ENCODE peak calls at places on chromosomes 4 and X, in five cellular contexts. B, G, K, H and D are unnamed samples.

GRCh38 chr4:55051532-55051931 is 73.9 kb downstream of the KDR start:
- DNase-seq in H (no peak), G (no peak), B (no peak), K (no peak), D (no peak)

GRCh38 chrX:142613403-142613802 is 408.3 kb upstream of the MAGEC2 start:
- DNase-seq in G (no peak), H (no peak), B (no peak), K (no peak), D (no peak)

GRCh38 chr4:168408620-168409019 is 71.7 kb downstream of the DDX60L start:
- DNase-seq in G (no peak), B (no peak), H (no peak), K (no peak), D (no peak)

GRCh38 chrX:153993079-153993478 is 20.5 kb downstream of the TMEM187 start:
- DNase-seq in H (no peak), G (no peak), B (no peak), K (no peak), D (no peak)

GRCh38 chr4:102678695-102679335 is 82.0 kb downstream of the MANBA start:
- DNase-seq in B (peak), K (no peak), H (no peak), G (no peak), D (no peak)

GRCh38 chr4:7933631-7934510 is 5.8 kb downstream of the AFAP1 start:
- DNase-seq in K (no peak), G (no peak), H (no peak), B (no peak), D (no peak)

GRCh38 chr4:3404546-3404945 is 37.2 kb upstream of the HGFAC start:
- DNase-seq in G (no peak), B (no peak), H (no peak), K (no peak), D (no peak)

GRCh38 chr4:90211174-90211573 is 84.0 kb downstream of the CCSER1 start:
- DNase-seq in K (no peak), H (no peak), B (no peak), G (no peak), D (no peak)

GRCh38 chr4:81606796-81607550 is 135.3 kb upstream of the RASGEF1B start:
- DNase-seq in K (no peak), H (no peak), B (no peak), G (no peak), D (no peak)

GRCh38 chr4:145878501-145879435 is 59.9 kb downstream of the ZNF827 start:
- DNase-seq in H (no peak), B (no peak), G (no peak), K (no peak), D (no peak)

GRCh38 chr4:43716721-43717395 is 731.8 kb downstream of the KCTD8 start:
- DNase-seq in K (no peak), H (no peak), G (no peak), B (no peak), D (no peak)

GRCh38 chr4:120636120-120636630 is 286.4 kb downstream of the PRDM5 start:
- DNase-seq in G (no peak), K (no peak), B (no peak), H (no peak), D (no peak)

GRCh38 chr4:96524311-96524875 is 684.5 kb downstream of the PDHA2 start:
- DNase-seq in K (no peak), B (no peak), G (no peak), H (no peak), D (no peak)

GRCh38 chrX:103376118-103376978 is at the start of gene BEX3:
- DNase-seq in G (peak), K (peak), B (no peak), H (peak), D (no peak)

GRCh38 chr4:91525627-91526026 is 778.1 kb upstream of the GRID2 start:
- DNase-seq in H (no peak), G (no peak), B (no peak), K (no peak), D (no peak)

GRCh38 chr4:101400096-101400495 is 52.8 kb upstream of the PPP3CA start:
- DNase-seq in K (no peak), H (no peak), G (no peak), B (no peak), D (no peak)

GRCh38 chrX:51332188-51332942 is at the start of gene NUDT10:
- DNase-seq in H (peak), G (peak), K (peak), B (no peak), D (no peak)

GRCh38 chr4:139042981-139043460 is 27.4 kb downstream of the NOCT start:
- DNase-seq in B (no peak), G (no peak), H (no peak), K (no peak), D (no peak)

GRCh38 chrX:113545040-113545439 is 704.4 kb upstream of the AMOT start:
- DNase-seq in G (no peak), K (no peak), H (no peak), B (no peak), D (no peak)

GRCh38 chrX:125439194-125439849 is 119.7 kb downstream of the TEX13C start:
- DNase-seq in G (no peak), B (no peak), H (no peak), K (no peak), D (no peak)

GRCh38 chr4:30719363-30720020 is 677 bp upstream of the PCDH7 start:
- DNase-seq in G (peak), K (no peak), H (no peak), B (peak), D (no peak)

GRCh38 chr4:112296949-112297483 is at the start of gene ALPK1:
- DNase-seq in K (no peak), B (peak), H (no peak), G (no peak), D (no peak)

GRCh38 chr4:1210971-1211370 is 38.0 kb downstream of the CTBP1 start:
- DNase-seq in G (peak), H (no peak), K (no peak), B (no peak), D (no peak)

GRCh38 chrX:97200454-97200853 is 316.7 kb downstream of the RPA4 start:
- DNase-seq in K (no peak), H (no peak), G (no peak), B (no peak), D (no peak)

GRCh38 chr4:94581766-94582165 is 130.0 kb downstream of the PDLIM5 start:
- DNase-seq in H (no peak), K (no peak), B (no peak), G (no peak), D (no peak)